ENCODE peak calls at places on chromosomes 3 and 15, in four cellular contexts. W is K562, D is GM12878, O is HepG2. Z is an unnamed sample.
A peak's percentile ranks its signal among the peaks of the same experiment; 100 is the strongest.

GRCh38 chr3:112605285-112605684 is 35.7 kb downstream of the CCDC80 start:
- DNase-seq in W (no peak), D (no peak), O (no peak), Z (no peak)

GRCh38 chr15:31235298-31236183 is 91.1 kb upstream of the KLF13 start:
- DNase-seq in W (no peak), D (no peak), O (no peak), Z (no peak)

GRCh38 chr15:71444032-71444810 is 328.9 kb downstream of the THSD4 start:
- DNase-seq in W (no peak), D (no peak), O (no peak), Z (no peak)

GRCh38 chr15:51736646-51737537 is 563 bp downstream of the LYSMD2 start:
- DNase-seq in W (peak; percentile 77), D (no peak), O (no peak), Z (no peak)

GRCh38 chr3:132872711-132873110 is 150.5 kb upstream of the NPHP3 start:
- DNase-seq in W (no peak), D (no peak), O (no peak), Z (no peak)

GRCh38 chr3:188769833-188770232 is 401.9 kb upstream of the TPRG1 start:
- DNase-seq in W (no peak), D (no peak), O (no peak), Z (no peak)

GRCh38 chr15:78909791-78910228 is 35.0 kb downstream of the CTSH start:
- DNase-seq in W (peak; percentile 60), D (peak; percentile 26), O (peak; percentile 42), Z (peak; percentile 46)

GRCh38 chr3:13480340-13481318 is 523 bp downstream of the HDAC11 start:
- DNase-seq in W (no peak), D (no peak), O (no peak), Z (no peak)

GRCh38 chr3:31472479-31473390 is 60.0 kb upstream of the STT3B start:
- DNase-seq in W (no peak), D (no peak), O (no peak), Z (no peak)

GRCh38 chr15:96860746-96861145 is 530.2 kb downstream of the NR2F2 start:
- DNase-seq in W (no peak), D (no peak), O (no peak), Z (no peak)

GRCh38 chr3:133883657-133884546 is 11.8 kb downstream of the RAB6B start:
- DNase-seq in W (no peak), D (no peak), O (no peak), Z (no peak)

GRCh38 chr15:90101969-90102890 is at the start of gene IDH2:
- DNase-seq in W (peak; percentile 98), D (no peak), O (peak; percentile 48), Z (peak; percentile 75)

GRCh38 chr3:54424283-54424682 is 301.9 kb downstream of the CACNA2D3 start:
- DNase-seq in W (no peak), D (no peak), O (no peak), Z (peak; percentile 27)

GRCh38 chr3:43243590-43244587 is 42.5 kb upstream of the SNRK start:
- DNase-seq in W (no peak), D (no peak), O (no peak), Z (no peak)

GRCh38 chr3:57446318-57446841 is 97.8 kb downstream of the DNAH12 start:
- DNase-seq in W (no peak), D (no peak), O (no peak), Z (no peak)

GRCh38 chr3:56818156-56818985 is 16.6 kb upstream of the ARHGEF3 start:
- DNase-seq in W (no peak), D (no peak), O (peak; percentile 89), Z (no peak)

GRCh38 chr3:62873672-62874397 is 1.4 kb downstream of the CADPS start:
- DNase-seq in W (no peak), D (no peak), O (no peak), Z (peak; percentile 82)

GRCh38 chr3:149468504-149469212 is 5.8 kb upstream of the TM4SF4 start:
- DNase-seq in W (no peak), D (peak; percentile 51), O (peak; percentile 35), Z (peak; percentile 13)

GRCh38 chr15:58865420-58865880 is 68.0 kb downstream of the SLTM start:
- DNase-seq in W (no peak), D (no peak), O (peak; percentile 64), Z (no peak)

GRCh38 chr3:155069729-155070128 is 10.4 kb upstream of the MME start:
- DNase-seq in W (no peak), D (no peak), O (no peak), Z (no peak)

GRCh38 chr3:54366839-54367238 is 244.5 kb downstream of the CACNA2D3 start:
- DNase-seq in W (no peak), D (no peak), O (no peak), Z (no peak)

GRCh38 chr15:47477253-47477652 is 240.1 kb upstream of the SEMA6D start:
- DNase-seq in W (no peak), D (no peak), O (no peak), Z (no peak)

GRCh38 chr15:58465866-58466517 is 34.2 kb downstream of the LIPC start:
- DNase-seq in W (no peak), D (no peak), O (no peak), Z (no peak)

GRCh38 chr15:79408041-79408440 is 24.1 kb upstream of the MINAR1 start:
- DNase-seq in W (no peak), D (no peak), O (no peak), Z (no peak)

GRCh38 chr15:65631503-65631902 is 9.8 kb downstream of the SLC24A1 start:
- DNase-seq in W (no peak), D (peak; percentile 53), O (no peak), Z (no peak)
- H3K4me3 ChIP-seq in W (no peak overlapping the region), D (peak overlapping the region; percentile 9), O (no peak overlapping the region), Z (no peak overlapping the region)

DNA sequence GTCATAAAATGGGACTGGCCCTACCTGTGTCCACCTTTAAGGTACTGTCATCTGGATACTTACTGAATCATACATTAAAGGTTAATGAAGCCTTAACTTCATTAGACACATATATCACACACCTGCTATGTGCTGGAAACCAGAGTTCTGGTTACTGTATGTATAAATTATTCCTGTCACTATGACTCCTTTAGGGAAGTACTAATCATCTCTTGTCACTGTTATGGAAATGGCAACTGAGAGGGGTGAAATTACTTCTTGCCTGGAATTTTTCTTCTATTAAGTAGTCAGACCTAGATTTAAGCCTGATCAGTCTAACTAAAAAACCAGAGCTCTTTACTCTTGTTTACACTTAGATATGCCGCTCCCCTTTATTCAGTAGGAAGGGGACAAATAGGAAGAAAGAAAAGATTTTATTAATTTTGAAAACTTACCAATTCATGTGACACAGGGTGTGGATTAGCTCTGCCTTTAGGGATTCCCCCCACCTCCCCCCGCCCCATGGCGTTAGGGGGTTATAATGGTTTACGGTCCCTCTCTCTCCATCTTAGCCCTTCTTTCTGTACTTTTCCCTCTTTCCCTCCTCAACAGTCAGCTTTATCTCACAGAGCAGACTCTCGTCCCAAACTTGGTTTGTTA is 152.6 kb downstream of the KLHL25 start:
- DNase-seq in W (no peak), D (no peak), O (no peak), Z (no peak)
- H3K4me1 ChIP-seq in W (no peaks in the 10 kb centered on the region), D (peaks cover 8% of the 10 kb centered on the region), O (no peaks in the 10 kb centered on the region), Z (no peaks in the 10 kb centered on the region)

GRCh38 chr3:179671309-179671708 is 18.5 kb downstream of the USP13 start:
- DNase-seq in W (no peak), D (no peak), O (no peak), Z (no peak)

GRCh38 chr3:179670311-179670710 is 17.5 kb downstream of the USP13 start:
- DNase-seq in W (no peak), D (no peak), O (no peak), Z (no peak)

GRCh38 chr3:179672918-179673317 is 20.1 kb downstream of the USP13 start:
- DNase-seq in W (no peak), D (no peak), O (no peak), Z (no peak)

GRCh38 chr3:179673522-179673921 is 20.7 kb downstream of the USP13 start:
- DNase-seq in W (no peak), D (no peak), O (no peak), Z (no peak)

GRCh38 chr3:179671709-179672337 is 19.0 kb downstream of the USP13 start:
- DNase-seq in W (no peak), D (no peak), O (peak; percentile 38), Z (no peak)
- TF ChIP-seq ZNF274 in W (no peak), D (no peak), O (no peak), Z (no peak)

DNA sequence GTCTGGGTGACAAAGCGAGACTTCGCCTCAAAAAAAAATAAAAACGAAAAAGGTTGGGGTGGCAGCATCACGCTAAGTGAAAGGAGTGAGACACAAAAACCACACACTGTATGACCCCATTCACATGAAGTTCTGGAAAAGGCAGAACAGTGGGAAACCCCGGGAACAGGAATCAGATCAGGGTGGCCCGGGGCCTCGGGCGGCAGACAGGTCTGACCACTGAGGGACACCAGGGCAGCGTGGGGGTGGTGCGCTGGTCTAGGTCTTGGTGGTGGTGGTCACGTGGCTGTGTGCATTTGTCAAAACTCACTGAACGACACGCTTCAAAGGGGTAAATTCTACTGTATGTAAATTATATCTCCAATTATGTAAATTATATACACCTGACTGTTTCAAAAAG is 79.7 kb upstream of the PRR20G start:
- DNase-seq in W (no peak), D (no peak), O (no peak), Z (no peak)
- H3K4me3 ChIP-seq in W (no peak overlapping the region), D (no peak overlapping the region), O (no peak overlapping the region), Z (no peak overlapping the region)

GRCh38 chr3:123327956-123328850 is 120.7 kb downstream of the ADCY5 start:
- DNase-seq in W (no peak), D (no peak), O (no peak), Z (no peak)

GRCh38 chr3:123330441-123330991 is 118.4 kb downstream of the ADCY5 start:
- DNase-seq in W (no peak), D (no peak), O (no peak), Z (no peak)

GRCh38 chr3:123331006-123331405 is 117.9 kb downstream of the ADCY5 start:
- DNase-seq in W (no peak), D (no peak), O (no peak), Z (no peak)

GRCh38 chr3:123328851-123329635 is 119.8 kb downstream of the ADCY5 start:
- DNase-seq in W (peak; percentile 67), D (no peak), O (peak; percentile 28), Z (peak; percentile 44)

DNA sequence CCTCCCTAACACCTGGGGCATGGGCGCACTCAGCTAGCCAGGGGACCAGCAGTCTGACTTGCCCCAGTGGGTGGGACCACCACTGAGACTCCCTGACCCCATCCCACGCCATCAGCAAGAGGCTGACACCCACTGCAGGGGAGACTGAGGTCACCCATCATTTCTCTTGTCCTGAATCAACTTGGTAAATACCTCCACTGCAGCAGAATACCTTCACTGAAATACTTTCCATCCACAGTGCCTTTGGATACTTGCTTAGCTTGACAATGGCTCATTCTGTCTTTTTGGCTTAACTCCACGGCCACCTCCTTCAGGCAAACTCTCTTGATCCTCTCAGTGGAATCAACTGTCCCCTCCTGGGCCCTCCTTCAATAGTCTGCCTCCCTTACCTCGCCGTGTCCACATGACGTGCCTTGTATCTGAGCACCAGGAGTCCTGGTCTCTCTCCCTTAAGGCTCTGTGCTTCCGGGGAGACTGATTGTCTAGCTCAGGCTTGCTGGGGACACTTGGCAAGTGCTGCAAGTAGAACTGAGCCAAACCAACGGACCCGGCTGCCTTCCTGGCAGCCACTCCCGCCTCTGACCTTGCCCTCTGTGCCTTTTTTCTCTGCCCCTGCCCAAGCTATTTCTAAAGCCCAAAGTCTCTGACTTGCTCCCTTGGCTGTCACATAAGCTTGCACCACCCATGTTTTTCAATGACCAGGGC is 119.1 kb downstream of the ADCY5 start:
- DNase-seq in W (no peak), D (no peak), O (no peak), Z (no peak)
- H3K4me1 ChIP-seq in W (no peaks in the 10 kb centered on the region), D (no peaks in the 10 kb centered on the region), O (peaks cover 11% of the 10 kb centered on the region), Z (peaks cover 16% of the 10 kb centered on the region)